ENCODE peak calls at places on chromosomes 2 and 18, in eight cellular contexts. One of them, this sample, is unnamed.

GRCh38 chr2:208112969-208113368 is 11.4 kb downstream of the CRYGD start:
- DNase-seq in H7: peak; percentile 82
- DNase-seq in NCI-H2081: peak; percentile 25
- DNase-seq in fibroblast of lung: no peak
- DNase-seq in upper lobe of right lung: no peak
- DNase-seq in T-helper 2 cell treated with Interferon-gamma antibody and Interleukin-4, amounts not matched to agents 5 μg/mL and 100 μg/mL, for 36 hours: no peak
- DNase-seq in GM13977: no peak
- DNase-seq in posterior cingulate gyrus: no peak
- DNase-seq in this sample: no peak

GRCh38 chr2:214830794-214831346 is 21.4 kb upstream of the BARD1 start:
- DNase-seq in NCI-H2081: no peak
- DNase-seq in posterior cingulate gyrus: no peak
- DNase-seq in upper lobe of right lung: no peak
- DNase-seq in T-helper 2 cell treated with Interferon-gamma antibody and Interleukin-4, amounts not matched to agents 5 μg/mL and 100 μg/mL, for 36 hours: no peak
- DNase-seq in H7: peak; percentile 44
- DNase-seq in GM13977: no peak
- DNase-seq in fibroblast of lung: peak; percentile 50
- DNase-seq in this sample: no peak

GRCh38 chr2:21333249-21333648 is 209.5 kb downstream of the TDRD15 start:
- DNase-seq in posterior cingulate gyrus: no peak
- DNase-seq in GM13977: no peak
- DNase-seq in H7: no peak
- DNase-seq in fibroblast of lung: no peak
- DNase-seq in T-helper 2 cell treated with Interferon-gamma antibody and Interleukin-4, amounts not matched to agents 5 μg/mL and 100 μg/mL, for 36 hours: no peak
- DNase-seq in upper lobe of right lung: no peak
- DNase-seq in NCI-H2081: no peak
- DNase-seq in this sample: no peak

GRCh38 chr2:44100351-44100750 is 68.3 kb upstream of the PPM1B start:
- DNase-seq in T-helper 2 cell treated with Interferon-gamma antibody and Interleukin-4, amounts not matched to agents 5 μg/mL and 100 μg/mL, for 36 hours: peak; percentile 24
- DNase-seq in posterior cingulate gyrus: no peak
- DNase-seq in GM13977: no peak
- DNase-seq in H7: no peak
- DNase-seq in NCI-H2081: no peak
- DNase-seq in fibroblast of lung: peak; percentile 98
- DNase-seq in upper lobe of right lung: no peak
- DNase-seq in this sample: peak; percentile 68

GRCh38 chr2:202311823-202312388 is 46.3 kb downstream of the NOP58 start:
- DNase-seq in NCI-H2081: no peak
- DNase-seq in posterior cingulate gyrus: no peak
- DNase-seq in GM13977: no peak
- DNase-seq in upper lobe of right lung: no peak
- DNase-seq in fibroblast of lung: no peak
- DNase-seq in T-helper 2 cell treated with Interferon-gamma antibody and Interleukin-4, amounts not matched to agents 5 μg/mL and 100 μg/mL, for 36 hours: no peak
- DNase-seq in H7: no peak
- DNase-seq in this sample: no peak

GRCh38 chr2:172437419-172438063 is 10.2 kb downstream of the ITGA6 start:
- DNase-seq in GM13977: peak; percentile 24
- DNase-seq in NCI-H2081: no peak
- DNase-seq in H7: no peak
- DNase-seq in posterior cingulate gyrus: no peak
- DNase-seq in T-helper 2 cell treated with Interferon-gamma antibody and Interleukin-4, amounts not matched to agents 5 μg/mL and 100 μg/mL, for 36 hours: peak; percentile 47
- DNase-seq in fibroblast of lung: no peak
- DNase-seq in upper lobe of right lung: no peak
- DNase-seq in this sample: no peak

GRCh38 chr18:75407468-75408437 is 19.8 kb downstream of the SMIM21 start:
- DNase-seq in fibroblast of lung: peak; percentile 36
- DNase-seq in upper lobe of right lung: no peak
- DNase-seq in T-helper 2 cell treated with Interferon-gamma antibody and Interleukin-4, amounts not matched to agents 5 μg/mL and 100 μg/mL, for 36 hours: no peak
- DNase-seq in GM13977: no peak
- DNase-seq in posterior cingulate gyrus: no peak
- DNase-seq in H7: peak; percentile 71
- DNase-seq in NCI-H2081: no peak
- DNase-seq in this sample: no peak

GRCh38 chr18:63342206-63342605 is 22.6 kb upstream of the BCL2 start:
- DNase-seq in upper lobe of right lung: no peak
- DNase-seq in NCI-H2081: no peak
- DNase-seq in fibroblast of lung: peak; percentile 55
- DNase-seq in H7: peak; percentile 72
- DNase-seq in T-helper 2 cell treated with Interferon-gamma antibody and Interleukin-4, amounts not matched to agents 5 μg/mL and 100 μg/mL, for 36 hours: no peak
- DNase-seq in posterior cingulate gyrus: no peak
- DNase-seq in GM13977: peak; percentile 22
- DNase-seq in this sample: no peak

GRCh38 chr2:164655750-164656149 is 34.5 kb upstream of the GRB14 start:
- DNase-seq in T-helper 2 cell treated with Interferon-gamma antibody and Interleukin-4, amounts not matched to agents 5 μg/mL and 100 μg/mL, for 36 hours: no peak
- DNase-seq in H7: no peak
- DNase-seq in NCI-H2081: no peak
- DNase-seq in fibroblast of lung: no peak
- DNase-seq in upper lobe of right lung: no peak
- DNase-seq in posterior cingulate gyrus: no peak
- DNase-seq in GM13977: no peak
- DNase-seq in this sample: no peak

GRCh38 chr18:12031836-12032235 is 50.5 kb downstream of the IMPA2 start:
- DNase-seq in posterior cingulate gyrus: no peak
- DNase-seq in T-helper 2 cell treated with Interferon-gamma antibody and Interleukin-4, amounts not matched to agents 5 μg/mL and 100 μg/mL, for 36 hours: no peak
- DNase-seq in upper lobe of right lung: no peak
- DNase-seq in NCI-H2081: no peak
- DNase-seq in GM13977: no peak
- DNase-seq in H7: no peak
- DNase-seq in fibroblast of lung: peak; percentile 83
- DNase-seq in this sample: no peak